ENCODE peak calls at places on chromosomes 12 and 14, in seven cellular contexts. F, N, O, D, Q, W and K are unnamed samples.

GRCh38 chr14:85122690-85123089 is 407.3 kb upstream of the FLRT2 start:
- DNase-seq in F (no peak), N (no peak), Q (no peak), O (no peak), D (no peak), W (no peak), K (no peak)

GRCh38 chr14:38868415-38869290 is 234.4 kb downstream of the SEC23A start:
- DNase-seq in N (no peak), F (no peak), W (no peak), Q (no peak), O (no peak), D (no peak), K (no peak)

GRCh38 chr12:54215990-54216579 is 27.3 kb upstream of the SMUG1 start:
- DNase-seq in D (peak; percentile 67), N (peak; percentile 68), Q (no peak), F (no peak), O (peak; percentile 87), W (no peak), K (no peak)

GRCh38 chr14:32417956-32418552 is 89.0 kb downstream of the AKAP6 start:
- DNase-seq in W (peak; percentile 25), D (no peak), Q (no peak), F (peak; percentile 28), O (no peak), N (peak; percentile 34), K (peak; percentile 57)

GRCh38 chr14:71362920-71363584 is 455.8 kb downstream of the PCNX1 start:
- DNase-seq in O (no peak), D (no peak), F (no peak), Q (no peak), N (no peak), W (no peak), K (no peak)

GRCh38 chr12:31756977-31757420 is 28.2 kb upstream of the AMN1 start:
- DNase-seq in F (no peak), N (no peak), D (no peak), O (no peak), W (no peak), Q (no peak), K (no peak)

GRCh38 chr14:99821519-99822165 is 28.4 kb downstream of the EML1 start:
- DNase-seq in W (no peak), F (no peak), Q (no peak), D (peak; percentile 13), N (no peak), O (no peak), K (no peak)

GRCh38 chr14:93857081-93857480 is 68.8 kb upstream of the PRIMA1 start:
- DNase-seq in N (no peak), O (no peak), D (no peak), F (no peak), W (no peak), Q (no peak), K (no peak)

GRCh38 chr12:31343139-31343538 is 17.2 kb upstream of the SINHCAF start:
- DNase-seq in F (no peak), Q (no peak), O (no peak), D (no peak), N (no peak), W (no peak), K (no peak)

GRCh38 chr14:74955229-74955999 is at the start of gene PGF:
- DNase-seq in F (no peak), W (peak; percentile 75), O (no peak), D (no peak), Q (no peak), N (peak; percentile 79), K (peak; percentile 86)

GRCh38 chr14:29419736-29420135 is 507.9 kb downstream of the PRKD1 start:
- DNase-seq in Q (no peak), N (no peak), O (no peak), W (no peak), D (no peak), F (no peak), K (no peak)

GRCh38 chr12:57222286-57223190 is 5.9 kb downstream of the NXPH4 start:
- DNase-seq in D (no peak), O (no peak), N (no peak), F (no peak), Q (no peak), W (no peak), K (no peak)

GRCh38 chr12:62260733-62261683 is 804 bp downstream of the USP15 start:
- DNase-seq in D (peak; percentile 97), O (peak; percentile 88), F (no peak), W (peak; percentile 64), Q (no peak), N (no peak), K (peak; percentile 28)

GRCh38 chr12:127811988-127812387 is 455.0 kb upstream of the TMEM132C start:
- DNase-seq in Q (no peak), W (no peak), N (no peak), O (no peak), D (no peak), F (no peak), K (no peak)

GRCh38 chr12:570237-570925 is 92.9 kb downstream of the NINJ2 start:
- DNase-seq in F (peak; percentile 54), D (no peak), O (no peak), N (peak; percentile 82), Q (no peak), W (peak; percentile 75), K (peak; percentile 68)

GRCh38 chr12:104784592-104784991 is 173.5 kb downstream of the SLC41A2 start:
- DNase-seq in N (no peak), Q (no peak), O (no peak), W (peak; percentile 51), F (no peak), D (no peak), K (no peak)

GRCh38 chr14:50342211-50343080 is 30.3 kb downstream of the DMAC2L start:
- DNase-seq in F (no peak), W (peak; percentile 86), Q (no peak), D (peak; percentile 52), O (no peak), N (peak; percentile 71), K (peak; percentile 76)

GRCh38 chr12:43336962-43337555 is 214.9 kb downstream of the ADAMTS20 start:
- DNase-seq in F (no peak), D (no peak), N (no peak), Q (no peak), O (peak; percentile 7), W (no peak), K (no peak)

GRCh38 chr12:43331935-43332334 is 220.1 kb downstream of the ADAMTS20 start:
- DNase-seq in O (no peak), N (no peak), F (no peak), W (no peak), Q (no peak), D (no peak), K (no peak)

GRCh38 chr12:43332977-43333649 is 218.9 kb downstream of the ADAMTS20 start:
- DNase-seq in W (no peak), N (no peak), Q (no peak), F (no peak), D (no peak), O (no peak), K (peak; percentile 32)

GRCh38 chr12:43337571-43338497 is 214.2 kb downstream of the ADAMTS20 start:
- DNase-seq in O (no peak), W (no peak), F (no peak), D (no peak), N (no peak), Q (no peak), K (no peak)

DNA sequence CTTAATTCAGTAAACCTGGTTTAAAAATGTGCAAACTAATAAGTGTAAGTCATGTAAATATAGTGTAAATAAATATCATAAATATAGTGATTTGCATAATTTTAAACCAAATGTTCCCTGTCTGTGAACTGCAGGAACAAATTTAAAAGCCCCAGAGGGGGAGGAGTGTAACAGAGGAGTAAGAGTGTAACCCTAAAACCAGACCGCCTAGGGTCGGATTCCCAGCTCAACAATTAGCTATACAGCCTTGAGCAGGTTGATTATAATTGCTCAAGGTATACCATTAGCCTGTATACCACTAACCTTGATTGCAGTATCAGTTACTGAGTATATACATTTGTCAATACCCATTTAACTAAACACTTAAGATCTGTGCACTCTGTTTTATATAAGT is 218.4 kb downstream of the ADAMTS20 start:
- DNase-seq in F (no peak), N (no peak), D (no peak), W (no peak), Q (no peak), O (no peak), K (peak; percentile 32)
- H3K4me3 ChIP-seq in F (no peak overlapping the region), N (no peak overlapping the region), D (no peak overlapping the region), W (no peak overlapping the region), Q (no peak overlapping the region), O (no peak overlapping the region), K (peak overlapping the region; percentile 6)

GRCh38 chr14:68543516-68543915 is 249.4 kb downstream of the ZFP36L1 start:
- DNase-seq in O (no peak), Q (no peak), F (no peak), W (no peak), D (no peak), N (no peak), K (no peak)
- H3K4me1 ChIP-seq in O (no peaks in the 10 kb centered on the region), Q (peaks cover 22% of the 10 kb centered on the region), F (peaks cover 40% of the 10 kb centered on the region), W (peaks cover 35% of the 10 kb centered on the region), D (no peaks in the 10 kb centered on the region), N (peaks cover 22% of the 10 kb centered on the region), K (no peaks in the 10 kb centered on the region)

GRCh38 chr12:114562654-114563053 is 121.3 kb downstream of the TBX3 start:
- DNase-seq in W (no peak), F (no peak), O (no peak), D (no peak), Q (no peak), N (no peak), K (no peak)
- H3K4me3 ChIP-seq in W (no peak overlapping the region), F (no peak overlapping the region), O (no peak overlapping the region), D (no peak overlapping the region), Q (no peak overlapping the region), N (no peak overlapping the region), K (no peak overlapping the region)

GRCh38 chr12:13209279-13210021 is 12.9 kb downstream of the EMP1 start:
- DNase-seq in O (no peak), W (no peak), F (no peak), D (no peak), Q (no peak), N (no peak), K (no peak)
- H3K4me1 ChIP-seq in O (no peaks in the 10 kb centered on the region), W (peaks cover 7% of the 10 kb centered on the region), F (no peaks in the 10 kb centered on the region), D (no peaks in the 10 kb centered on the region), Q (no peaks in the 10 kb centered on the region), N (peaks cover 6% of the 10 kb centered on the region), K (no peaks in the 10 kb centered on the region)

GRCh38 chr12:121524196-121524930 is 56.5 kb downstream of the KDM2B start:
- DNase-seq in Q (no peak), D (no peak), O (peak; percentile 62), N (no peak), F (no peak), W (no peak), K (no peak)

GRCh38 chr12:121523741-121524140 is 57.1 kb downstream of the KDM2B start:
- DNase-seq in N (no peak), W (no peak), F (no peak), Q (no peak), D (no peak), O (peak; percentile 75), K (no peak)

GRCh38 chr12:121525411-121525810 is 55.4 kb downstream of the KDM2B start:
- DNase-seq in Q (no peak), D (no peak), O (no peak), F (no peak), N (no peak), W (no peak), K (no peak)

GRCh38 chr12:121520586-121521086 is 60.2 kb downstream of the KDM2B start:
- DNase-seq in O (no peak), F (no peak), D (no peak), Q (no peak), W (no peak), N (no peak), K (no peak)

DNA sequence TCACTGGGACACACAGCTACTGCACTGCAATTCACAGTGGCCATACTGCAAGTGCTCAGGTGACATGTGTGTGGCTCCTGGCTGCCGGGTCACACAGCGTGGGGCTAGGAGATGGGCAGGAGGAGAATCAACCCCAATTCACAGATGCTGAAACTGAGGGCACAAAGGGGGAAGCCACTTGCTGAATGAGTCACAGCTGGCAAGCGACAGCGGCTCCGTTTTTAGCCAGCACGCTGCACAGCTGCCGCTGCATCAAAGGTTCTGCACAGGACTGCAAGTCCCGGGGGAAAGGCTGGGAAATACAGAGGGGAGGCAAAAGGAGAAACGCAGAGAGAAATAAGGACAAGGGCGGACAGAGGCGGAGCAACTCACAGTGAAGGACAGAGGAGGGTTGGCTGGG is 57.9 kb downstream of the KDM2B start:
- DNase-seq in F (no peak), W (no peak), O (peak; percentile 89), D (no peak), Q (no peak), N (no peak), K (peak; percentile 43)
- H3K4me3 ChIP-seq in F (no peak overlapping the region), W (no peak overlapping the region), O (peak overlapping the region; percentile 54), D (no peak overlapping the region), Q (no peak overlapping the region), N (no peak overlapping the region), K (no peak overlapping the region)